ENCODE peak calls at places on chromosomes 13 and 19, in four cellular contexts. One of them, this sample, is unnamed.
A peak's percentile ranks its signal among the peaks of the same experiment; 100 is the strongest.

GRCh38 chr19:7130043-7130442 is 60.5 kb downstream of the ZNF557 start:
- DNase-seq in stimulated activated CD4-positive, alpha-beta T cell treated with anti-CD3 and anti-CD28 coated beads, Interleukin-12 subunit alpha, Interleukin-12 subunit beta, amount 100 ng/mL, for 4 hours: no peak
- DNase-seq in T-cell: no peak
- DNase-seq in ELR: no peak
- DNase-seq in this sample: no peak

GRCh38 chr19:11324079-11324661 is 15.3 kb downstream of the RAB3D start:
- DNase-seq in stimulated activated CD4-positive, alpha-beta T cell treated with anti-CD3 and anti-CD28 coated beads, Interleukin-12 subunit alpha, Interleukin-12 subunit beta, amount 100 ng/mL, for 4 hours: no peak
- DNase-seq in T-cell: peak; percentile 21
- DNase-seq in ELR: peak; percentile 87
- DNase-seq in this sample: peak; percentile 93

GRCh38 chr19:10565028-10565566 is 713 bp downstream of the KRI1 start:
- DNase-seq in stimulated activated CD4-positive, alpha-beta T cell treated with anti-CD3 and anti-CD28 coated beads, Interleukin-12 subunit alpha, Interleukin-12 subunit beta, amount 100 ng/mL, for 4 hours: peak; percentile 54
- DNase-seq in ELR: peak; percentile 70
- DNase-seq in T-cell: no peak
- DNase-seq in this sample: peak; percentile 66

GRCh38 chr19:9531933-9532332 is 6.5 kb downstream of the ZNF426 start:
- DNase-seq in ELR: peak; percentile 83
- DNase-seq in T-cell: no peak
- DNase-seq in stimulated activated CD4-positive, alpha-beta T cell treated with anti-CD3 and anti-CD28 coated beads, Interleukin-12 subunit alpha, Interleukin-12 subunit beta, amount 100 ng/mL, for 4 hours: no peak
- DNase-seq in this sample: peak; percentile 73

GRCh38 chr19:29263305-29264080 is 50.5 kb upstream of the UQCRFS1 start:
- DNase-seq in T-cell: peak; percentile 32
- DNase-seq in stimulated activated CD4-positive, alpha-beta T cell treated with anti-CD3 and anti-CD28 coated beads, Interleukin-12 subunit alpha, Interleukin-12 subunit beta, amount 100 ng/mL, for 4 hours: peak; percentile 49
- DNase-seq in ELR: peak; percentile 47
- DNase-seq in this sample: no peak

GRCh38 chr13:20397896-20398295 is 127.8 kb downstream of the CRYL1 start:
- DNase-seq in T-cell: no peak
- DNase-seq in stimulated activated CD4-positive, alpha-beta T cell treated with anti-CD3 and anti-CD28 coated beads, Interleukin-12 subunit alpha, Interleukin-12 subunit beta, amount 100 ng/mL, for 4 hours: no peak
- DNase-seq in ELR: no peak
- DNase-seq in this sample: no peak

GRCh38 chr13:51745236-51745635 is 58.7 kb downstream of the DHRS12 start:
- DNase-seq in stimulated activated CD4-positive, alpha-beta T cell treated with anti-CD3 and anti-CD28 coated beads, Interleukin-12 subunit alpha, Interleukin-12 subunit beta, amount 100 ng/mL, for 4 hours: no peak
- DNase-seq in T-cell: no peak
- DNase-seq in ELR: no peak
- DNase-seq in this sample: no peak

GRCh38 chr19:3565177-3565576 is 7.6 kb upstream of the HMG20B start:
- DNase-seq in T-cell: no peak
- DNase-seq in stimulated activated CD4-positive, alpha-beta T cell treated with anti-CD3 and anti-CD28 coated beads, Interleukin-12 subunit alpha, Interleukin-12 subunit beta, amount 100 ng/mL, for 4 hours: no peak
- DNase-seq in ELR: peak; percentile 99
- DNase-seq in this sample: no peak

GRCh38 chr13:59345316-59345715 is 818.4 kb downstream of the DIAPH3 start:
- DNase-seq in stimulated activated CD4-positive, alpha-beta T cell treated with anti-CD3 and anti-CD28 coated beads, Interleukin-12 subunit alpha, Interleukin-12 subunit beta, amount 100 ng/mL, for 4 hours: no peak
- DNase-seq in ELR: no peak
- DNase-seq in T-cell: no peak
- DNase-seq in this sample: no peak

GRCh38 chr13:95924389-95924994 is 128.7 kb downstream of the UGGT2 start:
- DNase-seq in stimulated activated CD4-positive, alpha-beta T cell treated with anti-CD3 and anti-CD28 coated beads, Interleukin-12 subunit alpha, Interleukin-12 subunit beta, amount 100 ng/mL, for 4 hours: no peak
- DNase-seq in ELR: peak; percentile 72
- DNase-seq in T-cell: no peak
- DNase-seq in this sample: peak; percentile 83

GRCh38 chr13:31200636-31200970 is 828 bp downstream of the B3GLCT start:
- DNase-seq in stimulated activated CD4-positive, alpha-beta T cell treated with anti-CD3 and anti-CD28 coated beads, Interleukin-12 subunit alpha, Interleukin-12 subunit beta, amount 100 ng/mL, for 4 hours: peak; percentile 35
- DNase-seq in ELR: peak; percentile 57
- DNase-seq in T-cell: no peak
- DNase-seq in this sample: peak; percentile 27

GRCh38 chr19:29013988-29014387 is 199.0 kb downstream of the UQCRFS1 start:
- DNase-seq in T-cell: no peak
- DNase-seq in ELR: no peak
- DNase-seq in stimulated activated CD4-positive, alpha-beta T cell treated with anti-CD3 and anti-CD28 coated beads, Interleukin-12 subunit alpha, Interleukin-12 subunit beta, amount 100 ng/mL, for 4 hours: no peak
- DNase-seq in this sample: no peak

GRCh38 chr19:8592231-8593009 is 15.2 kb upstream of the MYO1F start:
- DNase-seq in ELR: peak; percentile 75
- DNase-seq in T-cell: peak; percentile 96
- DNase-seq in stimulated activated CD4-positive, alpha-beta T cell treated with anti-CD3 and anti-CD28 coated beads, Interleukin-12 subunit alpha, Interleukin-12 subunit beta, amount 100 ng/mL, for 4 hours: peak; percentile 91
- DNase-seq in this sample: no peak

GRCh38 chr19:56504581-56504980 is 3.1 kb upstream of the ZNF471 start:
- DNase-seq in stimulated activated CD4-positive, alpha-beta T cell treated with anti-CD3 and anti-CD28 coated beads, Interleukin-12 subunit alpha, Interleukin-12 subunit beta, amount 100 ng/mL, for 4 hours: no peak
- DNase-seq in T-cell: no peak
- DNase-seq in ELR: peak; percentile 36
- DNase-seq in this sample: no peak

GRCh38 chr13:52830946-52831345 is 17.5 kb downstream of the PCDH8 start:
- DNase-seq in T-cell: no peak
- DNase-seq in ELR: peak; percentile 10
- DNase-seq in stimulated activated CD4-positive, alpha-beta T cell treated with anti-CD3 and anti-CD28 coated beads, Interleukin-12 subunit alpha, Interleukin-12 subunit beta, amount 100 ng/mL, for 4 hours: no peak
- DNase-seq in this sample: no peak

GRCh38 chr19:52735734-52736133 is 890 bp upstream of the ZNF611 start:
- DNase-seq in ELR: peak; percentile 75
- DNase-seq in T-cell: no peak
- DNase-seq in stimulated activated CD4-positive, alpha-beta T cell treated with anti-CD3 and anti-CD28 coated beads, Interleukin-12 subunit alpha, Interleukin-12 subunit beta, amount 100 ng/mL, for 4 hours: no peak
- DNase-seq in this sample: no peak

GRCh38 chr19:56927791-56928207 is 87.3 kb upstream of the PEG3 start:
- DNase-seq in stimulated activated CD4-positive, alpha-beta T cell treated with anti-CD3 and anti-CD28 coated beads, Interleukin-12 subunit alpha, Interleukin-12 subunit beta, amount 100 ng/mL, for 4 hours: no peak
- DNase-seq in ELR: no peak
- DNase-seq in T-cell: no peak
- DNase-seq in this sample: no peak

GRCh38 chr19:52993342-52994178 is 20.2 kb upstream of the ERVV-1 start:
- DNase-seq in T-cell: peak; percentile 83
- DNase-seq in ELR: peak; percentile 89
- DNase-seq in stimulated activated CD4-positive, alpha-beta T cell treated with anti-CD3 and anti-CD28 coated beads, Interleukin-12 subunit alpha, Interleukin-12 subunit beta, amount 100 ng/mL, for 4 hours: peak; percentile 73
- DNase-seq in this sample: peak; percentile 50

GRCh38 chr19:33157906-33158305 is 26.0 kb downstream of the WDR88 start:
- DNase-seq in stimulated activated CD4-positive, alpha-beta T cell treated with anti-CD3 and anti-CD28 coated beads, Interleukin-12 subunit alpha, Interleukin-12 subunit beta, amount 100 ng/mL, for 4 hours: no peak
- DNase-seq in T-cell: no peak
- DNase-seq in ELR: no peak
- DNase-seq in this sample: no peak

GRCh38 chr13:34863360-34864135 is 78.5 kb upstream of the NBEA start:
- DNase-seq in T-cell: no peak
- DNase-seq in stimulated activated CD4-positive, alpha-beta T cell treated with anti-CD3 and anti-CD28 coated beads, Interleukin-12 subunit alpha, Interleukin-12 subunit beta, amount 100 ng/mL, for 4 hours: no peak
- DNase-seq in ELR: peak; percentile 82
- DNase-seq in this sample: peak; percentile 7

GRCh38 chr13:30805603-30806011 is 70.3 kb downstream of the ALOX5AP start:
- DNase-seq in T-cell: no peak
- DNase-seq in stimulated activated CD4-positive, alpha-beta T cell treated with anti-CD3 and anti-CD28 coated beads, Interleukin-12 subunit alpha, Interleukin-12 subunit beta, amount 100 ng/mL, for 4 hours: no peak
- DNase-seq in ELR: no peak
- DNase-seq in this sample: no peak

GRCh38 chr13:43368003-43368402 is 344.6 kb downstream of the DNAJC15 start:
- DNase-seq in T-cell: no peak
- DNase-seq in ELR: peak; percentile 23
- DNase-seq in stimulated activated CD4-positive, alpha-beta T cell treated with anti-CD3 and anti-CD28 coated beads, Interleukin-12 subunit alpha, Interleukin-12 subunit beta, amount 100 ng/mL, for 4 hours: no peak
- DNase-seq in this sample: peak; percentile 9

GRCh38 chr19:10368101-10368803 is 12.1 kb downstream of the TYK2 start:
- DNase-seq in ELR: peak; percentile 36
- DNase-seq in T-cell: no peak
- DNase-seq in stimulated activated CD4-positive, alpha-beta T cell treated with anti-CD3 and anti-CD28 coated beads, Interleukin-12 subunit alpha, Interleukin-12 subunit beta, amount 100 ng/mL, for 4 hours: no peak
- DNase-seq in this sample: no peak

GRCh38 chr13:95643471-95643813 is 1.1 kb downstream of the DZIP1 start:
- DNase-seq in ELR: peak; percentile 62
- DNase-seq in stimulated activated CD4-positive, alpha-beta T cell treated with anti-CD3 and anti-CD28 coated beads, Interleukin-12 subunit alpha, Interleukin-12 subunit beta, amount 100 ng/mL, for 4 hours: no peak
- DNase-seq in T-cell: no peak
- DNase-seq in this sample: peak; percentile 29

This sample was measured in HCEC 1CT.